ENCODE peak calls at places on chromosomes 6 and 20, in ten cellular contexts. J is IMR-90, Y is tibial artery, V is GM06990, R is GM12865, H is WTC11, Z is choroid plexus epithelial cell, P is glutamatergic neuron, O is ovary, M is Calu3. G is an unnamed sample.

GRCh38 chr20:33273117-33273851 is 9.7 kb upstream of the BPIFB1 start:
- DNase-seq in R (no peak), P (no peak), Z (no peak), H (no peak), V (no peak), O (no peak), Y (no peak), J (no peak), M (no peak), G (no peak)

GRCh38 chr20:6924681-6925080 is 157.2 kb downstream of the BMP2 start:
- DNase-seq in P (no peak), R (no peak), V (no peak), J (no peak), H (no peak), Y (no peak), Z (no peak), M (no peak), O (no peak), G (no peak)

GRCh38 chr20:4216866-4217265 is 201.5 kb upstream of the RNF24 start:
- DNase-seq in O (no peak), M (no peak), P (no peak), J (no peak), Z (no peak), H (no peak), R (no peak), Y (no peak), V (no peak), G (no peak)

GRCh38 chr20:53956013-53956715 is 114.2 kb downstream of the BCAS1 start:
- DNase-seq in O (no peak), R (no peak), V (no peak), J (no peak), H (no peak), Y (no peak), Z (no peak), P (no peak), M (no peak), G (no peak)

GRCh38 chr20:44028341-44028715 is 113.7 kb downstream of the TOX2 start:
- DNase-seq in Y (no peak), M (no peak), H (no peak), V (no peak), Z (peak), J (peak), O (no peak), P (no peak), R (no peak), G (no peak)

GRCh38 chr6:159110013-159110412 is 59.2 kb upstream of the FNDC1 start:
- DNase-seq in Z (peak), V (no peak), M (peak), O (no peak), H (peak), P (peak), J (peak), R (peak), Y (no peak), G (no peak)

GRCh38 chr6:130520235-130520634 is 154.4 kb downstream of the TMEM200A start:
- DNase-seq in O (no peak), Z (no peak), H (no peak), P (no peak), M (no peak), R (no peak), Y (no peak), J (peak), V (no peak), G (no peak)

GRCh38 chr20:10474606-10475184 is 39.6 kb downstream of the SLX4IP start:
- DNase-seq in P (no peak), V (no peak), M (no peak), O (no peak), Z (no peak), H (no peak), R (no peak), Y (peak), J (no peak), G (no peak)

GRCh38 chr6:89320012-89320559 is 5.0 kb upstream of the GABRR2 start:
- DNase-seq in V (no peak), H (no peak), R (no peak), M (no peak), O (no peak), Y (no peak), J (no peak), P (no peak), Z (no peak), G (no peak)

GRCh38 chr6:140779341-140779740 is 1353.4 kb upstream of the GJE1 start:
- DNase-seq in Z (peak), P (no peak), J (peak), V (no peak), H (no peak), R (no peak), Y (no peak), O (no peak), M (no peak), G (peak)

GRCh38 chr6:96015321-96015790 is 418 bp upstream of the FUT9 start:
- DNase-seq in J (no peak), R (no peak), O (peak), Z (no peak), M (peak), P (peak), H (no peak), V (no peak), Y (no peak), G (no peak)

GRCh38 chr6:29847871-29848630 is 20.4 kb downstream of the HLA-G start:
- DNase-seq in P (peak), J (peak), Y (peak), O (peak), M (peak), Z (peak), H (peak), R (peak), V (peak), G (peak)

GRCh38 chr6:45922728-45923351 is 92.8 kb downstream of the CLIC5 start:
- DNase-seq in O (peak), H (peak), J (peak), Y (peak), P (peak), M (peak), Z (peak), V (no peak), R (peak), G (no peak)

GRCh38 chr6:16595514-16595913 is 165.7 kb downstream of the ATXN1 start:
- DNase-seq in Y (no peak), Z (no peak), H (no peak), J (no peak), R (no peak), O (no peak), V (no peak), M (no peak), P (no peak), G (no peak)

GRCh38 chr6:15892369-15892768 is 229.5 kb upstream of the DTNBP1 start:
- DNase-seq in P (no peak), R (no peak), H (no peak), Y (no peak), Z (peak), V (no peak), J (no peak), M (no peak), O (no peak), G (no peak)

GRCh38 chr6:40585661-40586269 is 1.4 kb downstream of the LRFN2 start:
- DNase-seq in J (no peak), Z (no peak), H (peak), M (no peak), V (no peak), P (peak), R (no peak), O (peak), Y (no peak), G (no peak)

GRCh38 chr6:156544046-156544445 is 233.1 kb upstream of the ARID1B start:
- DNase-seq in J (no peak), Z (no peak), R (no peak), V (no peak), Y (no peak), O (no peak), P (no peak), M (no peak), H (no peak), G (no peak)

GRCh38 chr20:1887756-1888155 is 7.5 kb upstream of the SIRPA start:
- DNase-seq in J (no peak), V (no peak), P (no peak), R (no peak), Z (no peak), M (no peak), O (no peak), H (no peak), Y (no peak), G (no peak)

GRCh38 chr20:44701889-44702288 is 13.3 kb upstream of the CCN5 start:
- DNase-seq in M (no peak), R (no peak), Y (no peak), P (no peak), Z (no peak), J (no peak), H (no peak), V (no peak), O (no peak), G (no peak)

GRCh38 chr6:149433901-149434300 is 33.8 kb downstream of the SUMO4 start:
- DNase-seq in Z (no peak), J (no peak), R (no peak), H (no peak), Y (no peak), M (no peak), P (no peak), V (no peak), O (no peak), G (no peak)

GRCh38 chr20:60718743-60719142 is 533.3 kb upstream of the CDH4 start:
- DNase-seq in V (no peak), Z (no peak), O (no peak), Y (no peak), H (peak), R (no peak), P (peak), M (no peak), J (no peak), G (no peak)

GRCh38 chr6:108116424-108116780 is 41.9 kb upstream of the OSTM1 start:
- DNase-seq in Y (no peak), Z (no peak), R (no peak), H (no peak), V (no peak), O (no peak), P (no peak), J (no peak), M (no peak), G (no peak)

GRCh38 chr6:108116781-108117426 is 42.4 kb upstream of the OSTM1 start:
- DNase-seq in H (no peak), J (no peak), M (no peak), Y (no peak), P (peak), Z (no peak), R (no peak), O (no peak), V (no peak), G (no peak)

GRCh38 chr6:108118791-108119211 is 44.3 kb upstream of the OSTM1 start:
- DNase-seq in P (no peak), Z (no peak), H (no peak), Y (no peak), V (no peak), R (no peak), O (no peak), M (no peak), J (no peak), G (no peak)

GRCh38 chr6:108118359-108118724 is 43.8 kb upstream of the OSTM1 start:
- DNase-seq in Z (no peak), P (no peak), R (no peak), O (no peak), V (no peak), H (no peak), J (no peak), M (no peak), Y (no peak), G (no peak)

DNA sequence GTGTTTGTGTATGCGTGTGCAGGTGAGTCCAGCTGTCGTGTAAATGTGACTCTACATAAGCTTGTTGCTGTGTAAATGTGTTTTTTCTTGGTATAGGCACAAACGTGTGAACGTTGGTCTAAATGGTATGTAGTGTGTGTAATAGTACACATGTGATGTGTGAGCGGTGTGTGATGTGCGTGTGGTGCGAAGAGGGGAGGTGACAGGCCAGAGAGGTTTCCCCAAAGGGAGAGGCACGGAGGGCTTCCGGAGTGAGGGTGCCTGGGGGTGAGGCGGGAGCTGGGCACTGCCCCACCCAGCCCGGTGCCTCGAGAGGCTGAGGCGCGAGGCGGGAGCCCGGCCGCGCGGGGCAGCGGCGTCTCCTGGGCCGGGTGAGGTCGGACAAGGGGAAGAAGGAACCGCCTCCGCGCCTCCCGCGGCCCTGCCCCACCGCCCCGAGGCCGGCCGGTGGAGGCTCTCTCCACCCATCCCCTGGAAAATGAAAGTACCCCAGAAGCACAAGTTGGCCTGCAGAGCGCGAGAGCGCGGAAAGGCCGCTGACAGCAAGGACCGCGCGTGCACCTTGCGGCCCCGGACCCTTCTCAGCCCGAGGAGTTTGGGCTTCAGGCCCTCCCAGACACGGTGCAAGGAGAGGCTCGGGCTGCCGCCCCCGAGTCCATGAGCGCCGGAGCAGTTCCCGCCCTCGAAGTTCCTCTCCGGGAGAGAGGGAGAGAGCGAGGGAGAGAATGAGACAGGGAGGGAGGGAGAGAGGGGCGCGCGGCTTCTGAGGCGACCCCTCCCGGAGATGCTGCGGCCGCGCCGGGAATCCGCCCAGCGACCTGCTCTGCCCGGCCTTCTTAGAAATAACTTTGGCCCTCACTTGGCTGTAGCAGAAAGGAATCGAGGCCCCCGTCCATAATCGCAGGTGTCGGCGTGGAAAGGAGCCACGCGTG is 43.2 kb upstream of the OSTM1 start:
- DNase-seq in V (peak), R (peak), Z (peak), M (peak), P (peak), J (peak), H (peak), Y (no peak), O (peak), G (no peak)
- TF ChIP-seq CTCF in V (no peak), R (no peak), Z (no peak), M (no peak), P (no peak), J (no peak), H (no peak), Y (no peak), O (no peak), G (no peak)

DNA sequence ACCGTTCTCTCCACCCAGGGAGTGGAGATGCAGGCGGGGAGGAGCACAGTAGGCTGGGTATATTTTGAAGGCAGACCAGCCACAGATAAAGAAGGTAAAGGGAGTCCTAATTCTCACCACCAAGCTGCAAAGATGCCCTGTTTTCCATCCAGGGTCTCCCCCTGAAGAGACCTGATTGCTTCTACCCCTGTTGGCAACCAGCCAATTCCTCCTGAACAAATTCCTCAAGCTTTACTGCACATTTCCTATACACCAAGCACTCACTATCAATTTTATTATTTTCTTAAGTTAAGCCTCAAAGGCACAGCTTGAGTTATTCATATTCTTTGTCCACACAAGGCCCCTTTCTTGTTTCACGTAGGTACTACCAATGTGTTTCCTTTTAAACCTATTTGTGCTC is 214.4 kb downstream of the EYA2 start:
- DNase-seq in R (no peak), V (no peak), J (no peak), Z (no peak), M (no peak), O (no peak), P (no peak), Y (no peak), H (no peak), G (no peak)
- TF ChIP-seq CTCF in R (no peak), V (no peak), J (no peak), Z (no peak), M (no peak), O (no peak), P (no peak), Y (no peak), H (no peak), G (no peak)

GRCh38 chr6:99905209-99906106 is 88.6 kb downstream of the MCHR2 start:
- DNase-seq in J (peak), V (no peak), Y (no peak), R (peak), P (no peak), M (peak), H (no peak), O (no peak), Z (peak), G (peak)
- TF ChIP-seq CTCF in J (peak), V (peak), Y (peak), R (peak), P (peak), M (peak), H (peak), O (no peak), Z (peak), G (peak)

GRCh38 chr6:168355716-168356522 is 36.3 kb upstream of the DACT2 start:
- DNase-seq in Z (peak), H (peak), P (peak), R (no peak), V (no peak), M (peak), J (no peak), Y (no peak), O (peak), G (no peak)
- TF ChIP-seq CTCF in Z (peak), H (peak), P (peak), R (no peak), V (no peak), M (peak), J (no peak), Y (peak), O (peak), G (peak)

DNA sequence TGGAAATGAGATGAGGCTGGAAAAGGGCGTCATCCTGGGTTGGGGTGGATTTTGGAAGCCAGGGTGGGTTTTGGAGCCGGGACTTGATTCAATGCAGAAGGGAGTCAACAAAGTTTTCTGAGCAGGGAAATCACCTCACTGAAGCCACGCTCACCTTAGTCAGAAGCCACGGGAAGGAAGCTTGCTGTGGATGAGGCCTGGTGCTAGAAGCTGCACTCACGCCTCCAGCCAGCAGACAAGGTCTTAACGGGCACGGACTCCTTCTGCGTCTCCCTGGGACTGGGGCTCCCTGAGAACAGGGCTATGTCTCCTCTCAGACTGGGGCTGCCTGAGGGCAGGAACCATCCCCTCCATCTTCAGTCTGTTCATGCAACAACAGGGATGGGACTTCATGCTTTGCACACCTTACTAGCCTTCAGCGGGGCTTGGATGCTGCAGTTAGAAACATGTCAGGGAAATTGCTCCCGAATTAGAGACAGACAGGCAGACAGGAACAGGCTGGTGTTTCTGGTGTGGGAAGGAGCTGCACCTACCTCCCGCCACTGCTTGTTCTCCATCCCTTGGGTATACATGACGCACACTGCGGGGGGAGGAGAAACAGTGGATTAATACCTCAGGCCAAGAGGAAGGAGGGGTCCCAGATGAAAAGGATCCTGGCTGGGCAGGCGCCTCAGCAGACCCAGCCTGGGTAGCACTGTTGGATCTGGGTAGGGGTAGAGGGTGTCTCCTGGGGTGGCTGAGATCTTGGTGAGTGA is 17.5 kb downstream of the CPNE5 start:
- DNase-seq in P (no peak), V (no peak), Z (no peak), J (no peak), O (no peak), M (no peak), H (no peak), Y (no peak), R (no peak), G (no peak)
- TF ChIP-seq CTCF in P (no peak), V (no peak), Z (no peak), J (no peak), O (no peak), M (no peak), H (no peak), Y (no peak), R (no peak), G (no peak)

DNA sequence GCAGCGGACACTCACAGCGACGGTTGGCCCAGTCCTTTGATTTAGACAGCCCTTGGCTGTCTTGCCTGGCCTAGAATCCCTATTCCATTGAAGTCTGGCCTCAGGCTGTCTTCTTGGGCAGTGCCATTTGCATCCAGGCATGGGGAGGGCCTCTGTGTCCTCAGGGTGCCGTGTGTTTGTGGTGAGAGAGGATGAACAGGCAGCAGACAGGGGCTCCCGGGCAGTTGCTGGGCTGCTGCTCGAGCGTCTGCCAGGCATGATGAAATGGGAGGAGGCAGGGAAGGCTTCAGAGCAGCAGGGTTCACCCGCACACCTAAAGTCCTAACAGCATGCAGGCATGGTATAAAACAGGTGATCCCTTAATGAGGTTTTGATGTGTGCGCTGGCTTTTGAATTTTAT is 126.9 kb downstream of the SOBP start:
- DNase-seq in P (no peak), M (no peak), V (no peak), Z (no peak), J (no peak), R (no peak), H (no peak), Y (no peak), O (no peak), G (no peak)
- TF ChIP-seq CTCF in P (no peak), M (no peak), V (no peak), Z (no peak), J (no peak), R (no peak), H (no peak), Y (no peak), O (no peak), G (no peak)

G was measured in keratinocyte.